ENCODE peak calls at places on chromosome 18, in seven cellular contexts. One of them, this sample, is unnamed.

GRCh38 chr18:33316146-33316587 is 124.4 kb downstream of the CCDC178 start:
- DNase-seq in IMR-90: no peak
- DNase-seq in trophoblast cell: no peak
- DNase-seq in mesendoderm: peak
- DNase-seq in neuronal stem cell: no peak
- DNase-seq in mesenchymal stem cell: no peak
- DNase-seq in H1: peak
- DNase-seq in this sample: peak

GRCh38 chr18:46711444-46711863 is 45.4 kb downstream of the ST8SIA5 start:
- DNase-seq in mesenchymal stem cell: peak
- DNase-seq in H1: no peak
- DNase-seq in mesendoderm: peak
- DNase-seq in IMR-90: no peak
- DNase-seq in trophoblast cell: no peak
- DNase-seq in neuronal stem cell: no peak
- DNase-seq in this sample: no peak

GRCh38 chr18:69596345-69596744 is 195.7 kb downstream of the DOK6 start:
- DNase-seq in trophoblast cell: no peak
- DNase-seq in IMR-90: no peak
- DNase-seq in mesendoderm: no peak
- DNase-seq in mesenchymal stem cell: no peak
- DNase-seq in H1: no peak
- DNase-seq in neuronal stem cell: no peak
- DNase-seq in this sample: no peak

GRCh38 chr18:24230766-24231165 is 91.9 kb downstream of the CABYR start:
- DNase-seq in trophoblast cell: no peak
- DNase-seq in mesendoderm: no peak
- DNase-seq in IMR-90: no peak
- DNase-seq in H1: no peak
- DNase-seq in neuronal stem cell: no peak
- DNase-seq in mesenchymal stem cell: no peak
- DNase-seq in this sample: no peak

GRCh38 chr18:60064271-60064670 is 164.5 kb downstream of the PMAIP1 start:
- DNase-seq in IMR-90: peak
- DNase-seq in trophoblast cell: no peak
- DNase-seq in H1: no peak
- DNase-seq in neuronal stem cell: no peak
- DNase-seq in mesendoderm: no peak
- DNase-seq in mesenchymal stem cell: no peak
- DNase-seq in this sample: no peak

GRCh38 chr18:33578371-33579146 is 540 bp downstream of the ASXL3 start:
- DNase-seq in mesendoderm: peak
- DNase-seq in mesenchymal stem cell: peak
- DNase-seq in IMR-90: no peak
- DNase-seq in H1: no peak
- DNase-seq in trophoblast cell: peak
- DNase-seq in neuronal stem cell: peak
- DNase-seq in this sample: peak

GRCh38 chr18:867257-867656 is 37.4 kb upstream of the ADCYAP1 start:
- DNase-seq in IMR-90: no peak
- DNase-seq in H1: no peak
- DNase-seq in neuronal stem cell: no peak
- DNase-seq in mesenchymal stem cell: no peak
- DNase-seq in trophoblast cell: no peak
- DNase-seq in mesendoderm: no peak
- DNase-seq in this sample: no peak

GRCh38 chr18:57776767-57777166 is 26.3 kb downstream of the ATP8B1 start:
- DNase-seq in trophoblast cell: peak
- DNase-seq in H1: no peak
- DNase-seq in mesenchymal stem cell: peak
- DNase-seq in mesendoderm: peak
- DNase-seq in neuronal stem cell: no peak
- DNase-seq in IMR-90: no peak
- DNase-seq in this sample: no peak

GRCh38 chr18:59249186-59249774 is 24.0 kb downstream of the RAX start:
- DNase-seq in H1: no peak
- DNase-seq in IMR-90: peak
- DNase-seq in neuronal stem cell: no peak
- DNase-seq in mesendoderm: peak
- DNase-seq in trophoblast cell: peak
- DNase-seq in mesenchymal stem cell: peak
- DNase-seq in this sample: peak

GRCh38 chr18:48408727-48409590 is at the start of gene ZBTB7C:
- DNase-seq in H1: no peak
- DNase-seq in trophoblast cell: peak
- DNase-seq in mesendoderm: peak
- DNase-seq in neuronal stem cell: peak
- DNase-seq in IMR-90: no peak
- DNase-seq in mesenchymal stem cell: peak
- DNase-seq in this sample: no peak

GRCh38 chr18:51438797-51439350 is 241.4 kb upstream of the MEX3C start:
- DNase-seq in H1: no peak
- DNase-seq in trophoblast cell: no peak
- DNase-seq in IMR-90: no peak
- DNase-seq in neuronal stem cell: no peak
- DNase-seq in mesenchymal stem cell: no peak
- DNase-seq in mesendoderm: no peak
- DNase-seq in this sample: no peak

GRCh38 chr18:3885209-3885792 is 435.3 kb downstream of the TGIF1 start:
- DNase-seq in IMR-90: no peak
- DNase-seq in neuronal stem cell: no peak
- DNase-seq in trophoblast cell: peak
- DNase-seq in H1: no peak
- DNase-seq in mesendoderm: peak
- DNase-seq in mesenchymal stem cell: no peak
- DNase-seq in this sample: no peak

GRCh38 chr18:56727399-56727798 is 76.2 kb downstream of the WDR7 start:
- DNase-seq in mesendoderm: peak
- DNase-seq in trophoblast cell: no peak
- DNase-seq in H1: no peak
- DNase-seq in neuronal stem cell: no peak
- DNase-seq in IMR-90: no peak
- DNase-seq in mesenchymal stem cell: no peak
- DNase-seq in this sample: no peak

GRCh38 chr18:67010916-67011315 is 407.0 kb upstream of the CDH19 start:
- DNase-seq in trophoblast cell: peak
- DNase-seq in IMR-90: no peak
- DNase-seq in H1: no peak
- DNase-seq in neuronal stem cell: no peak
- DNase-seq in mesendoderm: no peak
- DNase-seq in mesenchymal stem cell: peak
- DNase-seq in this sample: no peak

GRCh38 chr18:7414459-7414858 is 152.7 kb upstream of the PTPRM start:
- DNase-seq in mesendoderm: no peak
- DNase-seq in H1: no peak
- DNase-seq in mesenchymal stem cell: peak
- DNase-seq in neuronal stem cell: no peak
- DNase-seq in trophoblast cell: no peak
- DNase-seq in IMR-90: no peak
- DNase-seq in this sample: no peak

GRCh38 chr18:48100712-48101165 is 170.3 kb upstream of the SMAD2 start:
- DNase-seq in trophoblast cell: no peak
- DNase-seq in neuronal stem cell: peak
- DNase-seq in mesendoderm: peak
- DNase-seq in H1: peak
- DNase-seq in mesenchymal stem cell: no peak
- DNase-seq in IMR-90: no peak
- DNase-seq in this sample: peak

GRCh38 chr18:46809145-46809544 is 52.3 kb upstream of the ST8SIA5 start:
- DNase-seq in neuronal stem cell: no peak
- DNase-seq in trophoblast cell: no peak
- DNase-seq in mesendoderm: no peak
- DNase-seq in mesenchymal stem cell: no peak
- DNase-seq in H1: no peak
- DNase-seq in IMR-90: no peak
- DNase-seq in this sample: no peak

GRCh38 chr18:10457798-10458197 is 3.4 kb downstream of the APCDD1 start:
- DNase-seq in mesendoderm: no peak
- DNase-seq in trophoblast cell: no peak
- DNase-seq in IMR-90: peak
- DNase-seq in mesenchymal stem cell: no peak
- DNase-seq in neuronal stem cell: no peak
- DNase-seq in H1: no peak
- DNase-seq in this sample: no peak

GRCh38 chr18:10477863-10478260 is 23.4 kb downstream of the APCDD1 start:
- DNase-seq in neuronal stem cell: no peak
- DNase-seq in mesendoderm: no peak
- DNase-seq in H1: no peak
- DNase-seq in IMR-90: no peak
- DNase-seq in mesenchymal stem cell: no peak
- DNase-seq in trophoblast cell: no peak
- DNase-seq in this sample: no peak

GRCh38 chr18:77131652-77132368 is 773 bp downstream of the MBP start:
- DNase-seq in mesenchymal stem cell: peak
- DNase-seq in neuronal stem cell: no peak
- DNase-seq in IMR-90: no peak
- DNase-seq in mesendoderm: no peak
- DNase-seq in H1: no peak
- DNase-seq in trophoblast cell: peak
- DNase-seq in this sample: no peak

GRCh38 chr18:77129150-77129551 is 3.4 kb downstream of the MBP start:
- DNase-seq in trophoblast cell: peak
- DNase-seq in mesenchymal stem cell: peak
- DNase-seq in H1: no peak
- DNase-seq in mesendoderm: no peak
- DNase-seq in IMR-90: peak
- DNase-seq in neuronal stem cell: no peak
- DNase-seq in this sample: no peak

GRCh38 chr18:77132369-77133050 is at the start of gene MBP:
- DNase-seq in mesendoderm: peak
- DNase-seq in mesenchymal stem cell: no peak
- DNase-seq in H1: no peak
- DNase-seq in neuronal stem cell: no peak
- DNase-seq in trophoblast cell: peak
- DNase-seq in IMR-90: no peak
- DNase-seq in this sample: peak

GRCh38 chr18:77130229-77131099 is 2.1 kb downstream of the MBP start:
- DNase-seq in mesendoderm: no peak
- DNase-seq in IMR-90: no peak
- DNase-seq in neuronal stem cell: no peak
- DNase-seq in trophoblast cell: no peak
- DNase-seq in mesenchymal stem cell: no peak
- DNase-seq in H1: no peak
- DNase-seq in this sample: no peak

GRCh38 chr18:77131100-77131651 is 1.4 kb downstream of the MBP start:
- DNase-seq in neuronal stem cell: no peak
- DNase-seq in IMR-90: no peak
- DNase-seq in trophoblast cell: peak
- DNase-seq in mesenchymal stem cell: no peak
- DNase-seq in mesendoderm: no peak
- DNase-seq in H1: no peak
- DNase-seq in this sample: no peak
- H2BK120ac ChIP-seq in neuronal stem cell: no peak
- H2BK120ac ChIP-seq in IMR-90: peak
- H2BK120ac ChIP-seq in trophoblast cell: peak
- H2BK120ac ChIP-seq in mesenchymal stem cell: peak
- H2BK120ac ChIP-seq in mesendoderm: no peak
- H2BK120ac ChIP-seq in H1: no peak
- H2BK120ac ChIP-seq in this sample: no peak

DNA sequence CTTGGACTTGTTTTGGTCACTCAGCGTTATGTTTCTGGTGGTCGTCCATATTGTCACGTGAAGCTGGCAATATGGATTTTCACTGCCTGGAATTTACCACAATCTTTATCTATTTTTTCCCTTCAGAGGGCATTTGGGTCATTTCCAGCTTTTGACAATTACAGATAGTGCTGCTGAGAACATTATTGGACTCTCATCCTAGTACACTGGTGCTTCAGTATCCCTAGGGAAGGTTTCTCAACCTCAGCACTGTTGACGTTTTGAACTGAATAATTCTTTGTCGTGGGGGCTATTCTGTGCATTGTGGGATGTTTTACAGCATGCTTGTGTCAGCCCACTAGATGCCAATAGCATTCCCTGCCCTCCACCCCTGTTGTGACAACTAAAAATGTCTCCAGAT is 185.8 kb downstream of the TPGS2 start:
- DNase-seq in neuronal stem cell: no peak
- DNase-seq in mesendoderm: no peak
- DNase-seq in IMR-90: no peak
- DNase-seq in trophoblast cell: no peak
- DNase-seq in mesenchymal stem cell: no peak
- DNase-seq in H1: no peak
- DNase-seq in this sample: no peak
- H2AK5ac ChIP-seq in neuronal stem cell: no peak
- H2AK5ac ChIP-seq in mesendoderm: no peak
- H2AK5ac ChIP-seq in IMR-90: no peak
- H2AK5ac ChIP-seq in trophoblast cell: no peak
- H2AK5ac ChIP-seq in mesenchymal stem cell: no peak
- H2AK5ac ChIP-seq in H1: no peak
- H2AK5ac ChIP-seq in this sample: no peak

DNA sequence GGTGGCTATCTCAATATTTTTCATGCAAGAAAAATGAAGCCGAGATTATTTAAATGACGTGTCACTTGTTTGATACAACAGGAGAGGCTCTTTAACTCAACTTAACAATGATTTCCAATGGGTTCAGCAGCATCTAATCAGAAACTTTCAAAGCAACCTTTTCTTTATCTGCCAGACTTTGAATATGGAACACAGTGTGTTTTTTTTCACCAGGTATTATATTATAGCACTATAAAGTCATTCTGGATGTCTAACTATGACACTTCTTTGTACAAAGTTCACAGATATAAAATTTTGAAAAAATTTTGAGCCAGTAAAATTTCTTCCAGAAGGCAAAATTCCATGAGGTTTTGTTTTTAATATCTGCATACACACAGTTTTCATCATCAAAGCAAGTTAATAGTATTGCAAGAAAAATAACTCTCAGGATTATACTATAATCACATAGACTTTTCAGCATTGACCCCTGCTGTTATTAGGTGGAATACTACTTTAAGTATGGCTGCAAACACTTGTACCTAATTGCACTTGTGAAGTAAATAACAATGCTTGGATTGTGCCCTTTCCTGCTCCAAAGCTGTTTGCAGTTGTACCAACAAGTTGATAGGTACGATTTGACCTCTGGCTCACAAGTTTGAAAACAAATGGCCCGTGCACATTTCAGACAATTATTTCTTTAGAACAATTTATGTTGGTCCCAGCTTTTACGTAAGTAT is 44.0 kb upstream of the DSG1 start:
- DNase-seq in neuronal stem cell: no peak
- DNase-seq in mesenchymal stem cell: no peak
- DNase-seq in H1: no peak
- DNase-seq in IMR-90: no peak
- DNase-seq in trophoblast cell: peak
- DNase-seq in mesendoderm: no peak
- DNase-seq in this sample: no peak
- H2BK120ac ChIP-seq in neuronal stem cell: no peak
- H2BK120ac ChIP-seq in mesenchymal stem cell: no peak
- H2BK120ac ChIP-seq in H1: no peak
- H2BK120ac ChIP-seq in IMR-90: no peak
- H2BK120ac ChIP-seq in trophoblast cell: no peak
- H2BK120ac ChIP-seq in mesendoderm: no peak
- H2BK120ac ChIP-seq in this sample: no peak

DNA sequence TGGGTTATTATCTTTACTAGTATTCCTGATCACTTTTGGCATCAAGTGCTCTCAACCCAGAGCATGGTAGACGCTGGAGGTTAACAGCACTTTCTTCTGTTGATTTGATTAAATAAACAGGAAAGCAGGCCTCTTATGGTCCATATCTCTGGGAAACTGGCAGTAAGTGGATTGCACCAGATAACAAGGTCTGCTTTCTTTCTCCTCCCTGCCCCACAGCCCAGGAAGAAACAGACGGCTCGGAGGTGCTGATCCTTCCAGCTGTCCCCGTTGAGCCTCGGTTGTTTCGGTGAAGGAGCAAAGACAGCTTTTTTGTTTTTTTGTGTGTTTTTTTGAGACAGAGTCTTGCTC is 100.8 kb upstream of the KCTD1 start:
- DNase-seq in mesendoderm: peak
- DNase-seq in neuronal stem cell: no peak
- DNase-seq in IMR-90: no peak
- DNase-seq in mesenchymal stem cell: peak
- DNase-seq in H1: no peak
- DNase-seq in trophoblast cell: no peak
- DNase-seq in this sample: no peak
- H2AK5ac ChIP-seq in mesendoderm: no peak
- H2AK5ac ChIP-seq in neuronal stem cell: no peak
- H2AK5ac ChIP-seq in IMR-90: no peak
- H2AK5ac ChIP-seq in mesenchymal stem cell: no peak
- H2AK5ac ChIP-seq in H1: no peak
- H2AK5ac ChIP-seq in trophoblast cell: no peak
- H2AK5ac ChIP-seq in this sample: no peak